ENCODE peak calls at places on chromosomes 12 and 14, in eight cellular contexts. H is LHCN-M2; D is ovary; O is NCI-H2029 treated with DMSO at 0.1 percent for 48 hours; Y is breast epithelium; U is CD8-positive, alpha-beta memory T cell; F is HFFc6; G is activated T-cell treated with anti-CD3 and anti-CD28 coated beads, Interleukin-2, amount 50 U/mL, for 4 hours. B is an unnamed sample.

GRCh38 chr14:94707494-94707893 is 62.4 kb downstream of the GSC start:
- DNase-seq in O (no peak), G (no peak), Y (no peak), U (no peak), D (no peak), H (no peak), F (no peak), B (no peak)

GRCh38 chr12:93032748-93033147 is 103.7 kb upstream of the EEA1 start:
- DNase-seq in U (no peak), D (no peak), F (no peak), Y (no peak), H (peak), O (no peak), G (no peak), B (no peak)

GRCh38 chr12:53198470-53199110 is 8.5 kb downstream of the ITGB7 start:
- DNase-seq in F (no peak), U (no peak), Y (no peak), G (no peak), H (no peak), O (no peak), D (no peak), B (no peak)

GRCh38 chr12:131505561-131505960 is 205.3 kb upstream of the SFSWAP start:
- DNase-seq in D (no peak), F (no peak), O (no peak), G (no peak), H (no peak), U (no peak), Y (peak), B (no peak)

GRCh38 chr14:64178814-64179213 is 115.4 kb downstream of the ESR2 start:
- DNase-seq in G (no peak), U (no peak), D (no peak), H (no peak), F (no peak), O (no peak), Y (no peak), B (no peak)

GRCh38 chr12:82461393-82461792 is 103.1 kb downstream of the METTL25 start:
- DNase-seq in G (no peak), F (no peak), O (no peak), U (no peak), Y (no peak), D (no peak), H (peak), B (no peak)

GRCh38 chr12:91833780-91834359 is 311.8 kb downstream of the BTG1 start:
- DNase-seq in D (no peak), G (no peak), H (no peak), F (no peak), U (no peak), Y (no peak), O (no peak), B (no peak)

GRCh38 chr14:92880851-92881250 is 42.1 kb upstream of the CHGA start:
- DNase-seq in G (no peak), H (peak), F (peak), D (no peak), U (no peak), Y (no peak), O (no peak), B (peak)

GRCh38 chr12:52925717-52926595 is 21.1 kb upstream of the KRT8 start:
- DNase-seq in O (peak), Y (no peak), H (no peak), D (no peak), F (no peak), G (no peak), U (no peak), B (peak)

GRCh38 chr12:118120579-118121363 is 15.2 kb upstream of the PEBP1 start:
- DNase-seq in H (peak), G (peak), O (peak), Y (peak), D (peak), F (peak), U (peak), B (peak)

GRCh38 chr12:31440134-31440533 is 114.2 kb upstream of the SINHCAF start:
- DNase-seq in O (no peak), U (no peak), D (no peak), H (no peak), G (no peak), Y (no peak), F (no peak), B (no peak)

GRCh38 chr12:3365416-3366385 is 125.3 kb upstream of the PRMT8 start:
- DNase-seq in G (no peak), Y (no peak), U (no peak), H (no peak), O (no peak), F (no peak), D (no peak), B (no peak)

GRCh38 chr14:61561144-61561543 is 134.2 kb upstream of the HIF1A start:
- DNase-seq in O (no peak), G (no peak), F (peak), D (no peak), U (no peak), H (peak), Y (no peak), B (no peak)

GRCh38 chr14:95741051-95741490 is 27.1 kb upstream of the TCL1A start:
- DNase-seq in D (no peak), U (no peak), Y (peak), G (no peak), O (peak), F (no peak), H (no peak), B (peak)

GRCh38 chr12:22412581-22412980 is 78.1 kb upstream of the ST8SIA1 start:
- DNase-seq in D (no peak), H (no peak), F (no peak), Y (no peak), G (no peak), U (no peak), O (no peak), B (no peak)

GRCh38 chr12:38921025-38921677 is 15.8 kb upstream of the CPNE8 start:
- DNase-seq in F (peak), U (no peak), O (no peak), D (no peak), H (no peak), Y (peak), G (no peak), B (no peak)

GRCh38 chr12:105322070-105322469 is 8.4 kb upstream of the C12orf75 start:
- DNase-seq in H (peak), D (no peak), G (no peak), O (no peak), Y (no peak), U (no peak), F (peak), B (no peak)

GRCh38 chr12:109115758-109116610 is at the start of gene ACACB:
- DNase-seq in O (no peak), G (no peak), Y (peak), D (peak), F (no peak), H (no peak), U (no peak), B (no peak)

GRCh38 chr14:89420502-89420901 is 3.5 kb upstream of the FOXN3 start:
- DNase-seq in G (no peak), H (no peak), F (no peak), D (no peak), U (no peak), O (peak), Y (no peak), B (no peak)

GRCh38 chr12:1662761-1663439 is 28.0 kb upstream of the ADIPOR2 start:
- DNase-seq in G (peak), O (no peak), D (peak), Y (peak), H (no peak), F (no peak), U (peak), B (no peak)

GRCh38 chr14:74619672-74620131 is 7.7 kb upstream of the LTBP2 start:
- DNase-seq in F (peak), G (no peak), Y (peak), D (peak), H (peak), U (no peak), O (no peak), B (no peak)

GRCh38 chr12:127546721-127547505 is 720.1 kb upstream of the TMEM132C start:
- DNase-seq in G (no peak), Y (no peak), F (no peak), O (peak), U (no peak), D (no peak), H (peak), B (no peak)

GRCh38 chr12:131444220-131445164 is 266.4 kb upstream of the SFSWAP start:
- DNase-seq in H (no peak), F (no peak), Y (no peak), G (no peak), U (no peak), D (no peak), O (no peak), B (no peak)

GRCh38 chr12:118979763-118980406 is 1.5 kb upstream of the SRRM4 start:
- DNase-seq in G (no peak), Y (no peak), U (no peak), O (peak), H (peak), F (no peak), D (no peak), B (peak)

B was measured in NCI-H187.